ENCODE peak calls at places on chromosomes 16 and 17, in nine cellular contexts. A is Caco-2, B is thoracic aorta, T is left ventricle myocardium inferior, O is HL-60, U is tibial artery, C is OCI-LY7, H is mucosa of descending colon, I is astrocyte of the spinal cord. G is an unnamed sample.

GRCh38 chr16:70804729-70805169 is 3.8 kb upstream of the VAC14 start:
- DNase-seq in A (no peak), B (no peak), T (no peak), O (no peak), U (no peak), C (no peak), H (no peak), I (no peak), G (no peak)

GRCh38 chr17:39653662-39654331 is 11.4 kb upstream of the TCAP start:
- DNase-seq in A (peak), B (no peak), T (peak), O (peak), U (no peak), C (peak), H (peak), I (no peak), G (peak)

GRCh38 chr17:76272541-76273434 is 7.6 kb downstream of the UBALD2 start:
- DNase-seq in A (no peak), B (no peak), T (no peak), O (no peak), U (no peak), C (peak), H (peak), I (no peak), G (peak)

GRCh38 chr16:4936991-4937781 is at the start of gene PPL:
- DNase-seq in A (peak), B (no peak), T (peak), O (no peak), U (peak), C (no peak), H (peak), I (no peak), G (peak)

GRCh38 chr17:75888484-75888883 is 8.3 kb downstream of the TRIM65 start:
- DNase-seq in A (no peak), B (no peak), T (no peak), O (no peak), U (no peak), C (no peak), H (no peak), I (no peak), G (no peak)

GRCh38 chr16:56965149-56965938 is 3.6 kb downstream of the CETP start:
- DNase-seq in A (no peak), B (no peak), T (no peak), O (no peak), U (no peak), C (no peak), H (no peak), I (no peak), G (no peak)

GRCh38 chr17:557371-557770 is 157.3 kb downstream of the VPS53 start:
- DNase-seq in A (no peak), B (no peak), T (no peak), O (no peak), U (no peak), C (no peak), H (no peak), I (peak), G (no peak)

GRCh38 chr16:53061701-53062159 is 6.9 kb downstream of the CHD9 start:
- DNase-seq in A (no peak), B (no peak), T (peak), O (no peak), U (no peak), C (peak), H (peak), I (no peak), G (peak)

GRCh38 chr16:56985288-56985961 is 3.9 kb upstream of the NLRC5 start:
- DNase-seq in A (no peak), B (peak), T (peak), O (no peak), U (peak), C (no peak), H (peak), I (peak), G (peak)

GRCh38 chr16:55842369-55843104 is 9.6 kb upstream of the CES1 start:
- DNase-seq in A (peak), B (no peak), T (no peak), O (no peak), U (no peak), C (peak), H (no peak), I (peak), G (peak)

GRCh38 chr16:29641561-29641960 is 21.5 kb upstream of the SPN start:
- DNase-seq in A (no peak), B (no peak), T (no peak), O (no peak), U (no peak), C (peak), H (no peak), I (no peak), G (peak)

GRCh38 chr16:48613061-48613957 is 3.3 kb upstream of the N4BP1 start:
- DNase-seq in A (peak), B (no peak), T (no peak), O (no peak), U (no peak), C (peak), H (no peak), I (no peak), G (peak)

GRCh38 chr16:51982715-51983680 is 563.9 kb downstream of the TOX3 start:
- DNase-seq in A (peak), B (no peak), T (no peak), O (peak), U (no peak), C (peak), H (no peak), I (peak), G (peak)

GRCh38 chr16:25875956-25876608 is 184.3 kb downstream of the HS3ST4 start:
- DNase-seq in A (no peak), B (no peak), T (no peak), O (no peak), U (no peak), C (no peak), H (no peak), I (no peak), G (no peak)

GRCh38 chr17:31079731-31080130 is 15.0 kb upstream of the NF1 start:
- DNase-seq in A (no peak), B (no peak), T (no peak), O (no peak), U (no peak), C (no peak), H (no peak), I (no peak), G (no peak)

GRCh38 chr16:20099375-20099774 is 25.7 kb upstream of the GPR139 start:
- DNase-seq in A (no peak), B (no peak), T (no peak), O (no peak), U (no peak), C (no peak), H (no peak), I (no peak), G (no peak)

GRCh38 chr16:57235128-57236092 is 9.6 kb upstream of the ARL2BP start:
- DNase-seq in A (no peak), B (no peak), T (no peak), O (no peak), U (no peak), C (peak), H (no peak), I (peak), G (peak)

GRCh38 chr16:72301416-72302048 is 129.6 kb upstream of the PMFBP1 start:
- DNase-seq in A (no peak), B (no peak), T (no peak), O (no peak), U (no peak), C (no peak), H (no peak), I (no peak), G (no peak)

GRCh38 chr16:78421244-78421661 is 321.8 kb downstream of the WWOX start:
- DNase-seq in A (no peak), B (no peak), T (no peak), O (no peak), U (no peak), C (no peak), H (no peak), I (no peak), G (no peak)

GRCh38 chr17:81832608-81833159 is 407 bp downstream of the MCRIP1 start:
- DNase-seq in A (no peak), B (no peak), T (peak), O (peak), U (peak), C (peak), H (no peak), I (peak), G (peak)

GRCh38 chr17:37107406-37108083 is 158.8 kb downstream of the AATF start:
- DNase-seq in A (no peak), B (no peak), T (peak), O (no peak), U (no peak), C (no peak), H (no peak), I (peak), G (no peak)

GRCh38 chr16:4625617-4626159 is 1.1 kb downstream of the MGRN1 start:
- DNase-seq in A (no peak), B (no peak), T (no peak), O (no peak), U (no peak), C (no peak), H (no peak), I (no peak), G (no peak)

GRCh38 chr17:47604268-47604927 is 45.3 kb upstream of the KPNB1 start:
- DNase-seq in A (no peak), B (no peak), T (peak), O (no peak), U (no peak), C (no peak), H (no peak), I (peak), G (no peak)

GRCh38 chr17:1783834-1784611 is 22.2 kb downstream of the SERPINF1 start:
- DNase-seq in A (peak), B (peak), T (peak), O (no peak), U (peak), C (no peak), H (no peak), I (peak), G (no peak)

GRCh38 chr16:67672739-67673662 is 6.4 kb downstream of the C16orf86 start:
- DNase-seq in A (peak), B (no peak), T (peak), O (peak), U (no peak), C (peak), H (peak), I (peak), G (peak)

GRCh38 chr16:55900616-55901393 is 25.6 kb upstream of the CES5A start:
- DNase-seq in A (no peak), B (no peak), T (no peak), O (no peak), U (no peak), C (no peak), H (no peak), I (no peak), G (peak)

GRCh38 chr17:34580685-34581445 is 1.5 kb downstream of the TMEM132E start:
- DNase-seq in A (no peak), B (no peak), T (no peak), O (no peak), U (no peak), C (no peak), H (no peak), I (no peak), G (peak)

GRCh38 chr17:8150194-8151119 is 1.7 kb downstream of the PER1 start:
- DNase-seq in A (no peak), B (no peak), T (no peak), O (no peak), U (peak), C (no peak), H (peak), I (no peak), G (no peak)

GRCh38 chr16:52747196-52747595 is 200.3 kb upstream of the TOX3 start:
- DNase-seq in A (no peak), B (no peak), T (no peak), O (no peak), U (no peak), C (no peak), H (no peak), I (no peak), G (no peak)

GRCh38 chr16:80466024-80466986 is 74.5 kb upstream of the DYNLRB2 start:
- DNase-seq in A (peak), B (no peak), T (peak), O (peak), U (peak), C (peak), H (peak), I (peak), G (peak)
- TF ChIP-seq CTCF in A (peak), B (peak), T (peak), O (peak), U (peak), C (peak), H (peak), I (peak), G (peak)

GRCh38 chr17:61624951-61625350 is 33.9 kb upstream of the NACA2 start:
- DNase-seq in A (no peak), B (no peak), T (no peak), O (no peak), U (no peak), C (no peak), H (no peak), I (no peak), G (no peak)
- TF ChIP-seq CTCF in A (no peak), B (no peak), T (no peak), O (no peak), U (no peak), C (no peak), H (no peak), I (no peak), G (no peak)

GRCh38 chr17:41580651-41581365 is 5.9 kb downstream of the KRT14 start:
- DNase-seq in A (no peak), B (no peak), T (no peak), O (no peak), U (no peak), C (no peak), H (no peak), I (no peak), G (no peak)

GRCh38 chr17:41580244-41580575 is 6.5 kb downstream of the KRT14 start:
- DNase-seq in A (no peak), B (no peak), T (no peak), O (no peak), U (no peak), C (no peak), H (no peak), I (no peak), G (no peak)

GRCh38 chr17:41583137-41584127 is 3.3 kb downstream of the KRT14 start:
- DNase-seq in A (no peak), B (no peak), T (no peak), O (no peak), U (no peak), C (no peak), H (peak), I (no peak), G (no peak)

GRCh38 chr17:41579484-41580243 is 7.0 kb downstream of the KRT14 start:
- DNase-seq in A (peak), B (peak), T (peak), O (peak), U (peak), C (peak), H (peak), I (peak), G (peak)

DNA sequence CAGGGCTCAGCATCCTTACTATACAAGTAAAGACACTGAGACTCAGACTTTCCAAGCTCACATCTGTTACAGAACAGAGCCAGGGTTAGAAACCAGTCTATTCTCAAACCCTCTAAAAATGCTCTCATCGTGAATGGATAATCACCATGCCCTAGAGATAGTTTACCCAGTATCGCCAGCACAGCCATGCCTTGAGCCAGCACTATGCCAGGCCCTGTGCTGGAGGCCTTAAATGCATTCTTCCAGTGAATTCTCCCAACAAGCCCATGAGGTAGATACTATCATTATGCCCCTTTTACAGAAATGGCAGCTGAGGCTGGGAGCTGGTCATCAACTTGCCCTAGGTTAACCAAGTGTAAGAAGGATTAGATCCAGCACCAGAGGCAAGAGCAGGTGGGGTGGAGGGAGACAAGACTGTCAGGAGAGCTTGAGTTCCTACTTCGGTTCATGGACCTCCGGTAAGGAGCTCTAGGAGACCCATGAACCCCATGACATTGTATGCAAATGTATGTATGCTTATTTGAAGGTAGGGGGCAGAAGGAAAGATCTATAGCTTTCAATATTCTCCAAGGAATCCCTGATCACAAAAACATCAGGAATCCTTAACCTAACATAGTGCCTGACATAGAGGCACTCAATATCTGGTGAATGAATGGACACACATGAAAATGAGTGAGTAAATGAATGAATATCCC is 5.2 kb downstream of the KRT14 start:
- DNase-seq in A (no peak), B (no peak), T (no peak), O (no peak), U (no peak), C (no peak), H (no peak), I (no peak), G (no peak)
- TF ChIP-seq CTCF in A (no peak), B (no peak), T (no peak), O (no peak), U (no peak), C (no peak), H (no peak), I (no peak), G (no peak)

GRCh38 chr17:79182176-79183160 is 107.8 kb downstream of the ENGASE start:
- DNase-seq in A (no peak), B (no peak), T (no peak), O (no peak), U (no peak), C (no peak), H (no peak), I (no peak), G (no peak)
- TF ChIP-seq CTCF in A (no peak), B (no peak), T (no peak), O (no peak), U (no peak), C (no peak), H (no peak), I (no peak), G (no peak)

DNA sequence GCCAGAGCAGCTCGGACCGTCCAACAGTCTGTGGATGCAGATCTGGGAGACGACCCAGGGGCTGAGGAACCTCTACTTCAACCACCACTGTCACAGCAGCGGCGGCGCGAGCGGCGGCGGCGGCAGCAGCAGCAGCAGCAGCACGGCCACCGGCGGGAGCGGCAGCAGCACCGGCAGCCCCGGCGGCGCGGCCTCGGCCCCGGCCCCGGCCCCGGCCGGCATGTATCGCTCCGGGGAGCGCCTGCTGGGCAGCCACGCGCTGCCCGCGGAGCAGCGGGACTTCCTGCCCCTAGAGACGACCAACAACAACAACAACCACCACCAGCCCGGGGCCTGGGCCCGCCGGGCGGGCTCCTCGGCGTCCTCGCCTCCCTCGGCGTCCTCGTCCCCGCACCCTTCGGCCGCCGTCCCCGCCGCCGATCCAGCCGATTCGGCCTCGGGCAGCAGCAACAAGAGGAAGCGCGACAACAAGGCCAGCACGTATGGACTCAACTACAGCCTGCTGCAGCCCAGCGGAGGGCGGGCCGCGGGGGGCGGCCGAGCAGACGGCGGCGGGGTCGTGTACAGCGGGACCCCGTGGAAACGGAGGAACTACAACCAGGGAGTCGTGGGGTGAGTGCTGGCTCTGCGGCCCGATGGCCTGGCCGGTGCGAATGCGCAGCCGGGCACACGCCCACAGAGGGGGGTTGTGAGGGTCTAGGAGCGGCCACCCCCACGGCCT is 702 bp downstream of the TENT4B start:
- DNase-seq in A (peak), B (no peak), T (peak), O (no peak), U (no peak), C (no peak), H (peak), I (no peak), G (peak)
- TF ChIP-seq CTCF in A (no peak), B (no peak), T (no peak), O (no peak), U (no peak), C (no peak), H (no peak), I (no peak), G (no peak)

DNA sequence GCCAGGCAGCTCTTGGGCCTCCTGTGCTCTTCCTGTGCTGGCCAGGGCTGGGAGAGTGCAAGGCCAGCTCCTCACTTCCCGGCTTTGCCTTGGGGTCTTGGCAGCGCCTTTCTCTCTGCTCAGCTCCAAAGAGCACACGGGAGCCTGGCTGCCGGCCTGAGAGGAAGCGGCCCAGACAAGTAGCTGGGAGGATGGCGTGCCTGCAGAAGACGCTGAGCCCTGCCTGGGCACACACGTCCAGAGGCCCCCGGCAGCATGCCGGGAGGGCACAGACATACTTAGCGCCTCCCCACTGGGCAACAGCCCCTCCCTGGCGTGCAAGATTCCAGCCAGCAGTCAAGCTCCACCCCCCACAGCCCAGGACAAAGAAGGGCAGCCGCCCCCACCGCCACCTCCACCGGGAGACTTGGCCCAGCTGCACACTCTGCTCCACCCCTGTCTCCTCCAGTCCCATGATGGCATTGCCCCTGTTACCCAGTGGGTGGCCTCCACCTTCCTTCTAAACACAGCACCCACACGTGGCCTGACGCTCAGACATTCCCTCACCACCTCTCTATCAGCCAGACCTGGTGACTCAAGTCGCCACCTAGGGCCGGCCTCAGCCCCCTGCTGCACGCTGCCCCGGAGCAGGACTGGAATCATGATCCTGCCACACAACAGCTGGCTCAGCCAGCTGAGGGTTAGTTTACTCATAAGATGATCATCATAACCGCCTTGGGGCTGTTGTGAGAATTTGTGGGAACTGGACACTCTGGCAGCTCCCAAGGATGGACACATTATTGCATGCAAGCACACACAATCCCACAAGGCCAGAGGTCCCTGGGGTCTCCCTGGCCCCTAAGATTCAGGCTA is 12.4 kb downstream of the SGCA start:
- DNase-seq in A (peak), B (peak), T (peak), O (peak), U (peak), C (peak), H (peak), I (peak), G (peak)
- TF ChIP-seq CTCF in A (peak), B (peak), T (peak), O (peak), U (peak), C (peak), H (peak), I (peak), G (peak)

G was measured in activated CD8-positive, alpha-beta T cell treated with anti-CD3 and anti-CD28 coated beads for 36 hours.